ENCODE peak calls at places on chromosomes 12 and 14, in ten cellular contexts. G is Panc1; Y is GM23338; H is NCI-H748 treated with DMSO at 0.1 percent for 48 hours; E is RKO; L is activated effector memory CD4-positive, alpha-beta T cell treated with anti-CD3 and anti-CD28 coated beads, Interleukin-2, amount 50 U/mL, for 16 hours; Z is neural crest cell; X is substantia nigra; B is WERI-Rb-1; J is WTC11. U is an unnamed sample.

GRCh38 chr14:99510556-99511139 is 29.4 kb downstream of the CCNK start:
- DNase-seq in G (no peak), Y (no peak), H (no peak), E (no peak), L (no peak), Z (no peak), X (no peak), B (no peak), J (no peak), U (no peak)

GRCh38 chr12:12376636-12377448 is 20.0 kb downstream of the BORCS5 start:
- DNase-seq in G (peak; percentile 52), Y (peak; percentile 92), H (peak; percentile 68), E (peak; percentile 91), L (no peak), Z (no peak), X (no peak), B (no peak), J (no peak), U (peak; percentile 10)

GRCh38 chr12:52181757-52182156 is 10.1 kb downstream of the KRT80 start:
- DNase-seq in G (no peak), Y (peak; percentile 60), H (peak; percentile 6), E (peak; percentile 57), L (no peak), Z (no peak), X (no peak), B (no peak), J (peak; percentile 36), U (peak; percentile 50)

GRCh38 chr12:49959570-49960473 is 1.9 kb upstream of the AQP5 start:
- DNase-seq in G (no peak), Y (peak; percentile 94), H (no peak), E (no peak), L (no peak), Z (peak; percentile 19), X (no peak), B (no peak), J (peak; percentile 61), U (no peak)

GRCh38 chr14:98924046-98924445 is 348.0 kb downstream of the BCL11B start:
- DNase-seq in G (no peak), Y (no peak), H (no peak), E (no peak), L (peak; percentile 28), Z (no peak), X (no peak), B (no peak), J (no peak), U (no peak)

GRCh38 chr12:48977290-48978281 is 536 bp upstream of the WNT1 start:
- DNase-seq in G (no peak), Y (peak; percentile 82), H (no peak), E (peak; percentile 76), L (peak; percentile 93), Z (peak; percentile 81), X (no peak), B (peak; percentile 79), J (peak; percentile 75), U (peak; percentile 89)

GRCh38 chr14:95304342-95304741 is 15.4 kb downstream of the CLMN start:
- DNase-seq in G (no peak), Y (no peak), H (no peak), E (no peak), L (no peak), Z (no peak), X (no peak), B (peak; percentile 49), J (no peak), U (no peak)

GRCh38 chr14:65478596-65478995 is 66.1 kb downstream of the FUT8 start:
- DNase-seq in G (no peak), Y (no peak), H (peak; percentile 62), E (no peak), L (no peak), Z (no peak), X (no peak), B (no peak), J (no peak), U (no peak)

GRCh38 chr12:836952-837351 is 84.6 kb downstream of the WNK1 start:
- DNase-seq in G (no peak), Y (no peak), H (no peak), E (no peak), L (no peak), Z (no peak), X (no peak), B (no peak), J (no peak), U (no peak)

GRCh38 chr12:89552376-89552775 is 26.5 kb upstream of the POC1B start:
- DNase-seq in G (no peak), Y (no peak), H (no peak), E (no peak), L (no peak), Z (no peak), X (no peak), B (no peak), J (no peak), U (no peak)

GRCh38 chr14:74579447-74580274 is 32.4 kb downstream of the LTBP2 start:
- DNase-seq in G (no peak), Y (no peak), H (no peak), E (peak; percentile 44), L (no peak), Z (no peak), X (no peak), B (no peak), J (no peak), U (no peak)

GRCh38 chr14:70289138-70289537 is 70.3 kb downstream of the COX16 start:
- DNase-seq in G (no peak), Y (no peak), H (no peak), E (no peak), L (peak; percentile 67), Z (no peak), X (no peak), B (no peak), J (no peak), U (no peak)

GRCh38 chr14:101110729-101111619 is 207.5 kb upstream of the RTL1 start:
- DNase-seq in G (no peak), Y (no peak), H (no peak), E (no peak), L (peak; percentile 47), Z (peak; percentile 11), X (no peak), B (no peak), J (no peak), U (no peak)

GRCh38 chr12:132520421-132521199 is 30.7 kb downstream of the FBRSL1 start:
- DNase-seq in G (no peak), Y (no peak), H (no peak), E (no peak), L (no peak), Z (no peak), X (no peak), B (no peak), J (no peak), U (no peak)

GRCh38 chr14:70359076-70359424 is 433 bp downstream of the COX16 start:
- DNase-seq in G (no peak), Y (no peak), H (no peak), E (peak; percentile 54), L (no peak), Z (no peak), X (no peak), B (no peak), J (no peak), U (no peak)

GRCh38 chr12:54394281-54394719 is 9.8 kb upstream of the ZNF385A start:
- DNase-seq in G (no peak), Y (peak; percentile 96), H (peak; percentile 36), E (peak; percentile 55), L (peak; percentile 75), Z (peak; percentile 60), X (peak; percentile 31), B (peak; percentile 82), J (peak; percentile 80), U (peak; percentile 74)

GRCh38 chr12:61610143-61610542 is 650.1 kb upstream of the USP15 start:
- DNase-seq in G (no peak), Y (no peak), H (no peak), E (no peak), L (no peak), Z (no peak), X (no peak), B (no peak), J (no peak), U (no peak)

GRCh38 chr12:105933671-105934665 is 204.8 kb downstream of the NUAK1 start:
- DNase-seq in G (no peak), Y (no peak), H (no peak), E (peak; percentile 47), L (no peak), Z (no peak), X (no peak), B (no peak), J (no peak), U (no peak)

GRCh38 chr14:59301354-59301753 is 112.9 kb downstream of the DAAM1 start:
- DNase-seq in G (no peak), Y (no peak), H (no peak), E (no peak), L (peak; percentile 63), Z (no peak), X (no peak), B (no peak), J (no peak), U (no peak)

GRCh38 chr12:84814664-84815245 is 97.8 kb downstream of the SLC6A15 start:
- DNase-seq in G (no peak), Y (no peak), H (no peak), E (no peak), L (no peak), Z (no peak), X (no peak), B (no peak), J (no peak), U (no peak)

GRCh38 chr12:89544730-89545184 is 18.9 kb upstream of the POC1B start:
- DNase-seq in G (no peak), Y (peak; percentile 6), H (peak; percentile 84), E (no peak), L (no peak), Z (no peak), X (peak; percentile 22), B (peak; percentile 90), J (no peak), U (peak; percentile 21)

GRCh38 chr12:124420972-124421674 is 126.2 kb downstream of the RFLNA start:
- DNase-seq in G (no peak), Y (no peak), H (no peak), E (no peak), L (no peak), Z (no peak), X (peak; percentile 64), B (no peak), J (no peak), U (no peak)

GRCh38 chr12:127343941-127344340 is 923.0 kb upstream of the TMEM132C start:
- DNase-seq in G (no peak), Y (no peak), H (no peak), E (no peak), L (no peak), Z (no peak), X (no peak), B (no peak), J (no peak), U (no peak)

GRCh38 chr14:20652996-20653975 is 11.8 kb upstream of the OR6S1 start:
- DNase-seq in G (peak; percentile 96), Y (peak; percentile 92), H (no peak), E (no peak), L (peak; percentile 71), Z (peak; percentile 9), X (peak; percentile 7), B (no peak), J (peak; percentile 91), U (peak; percentile 64)

GRCh38 chr12:119988788-119989618 is at the start of gene BICDL1:
- DNase-seq in G (peak; percentile 38), Y (peak; percentile 99), H (peak; percentile 94), E (peak; percentile 84), L (peak; percentile 99), Z (peak; percentile 46), X (peak; percentile 42), B (peak; percentile 96), J (peak; percentile 97), U (peak; percentile 85)

GRCh38 chr14:53861781-53862180 is 94.8 kb downstream of the BMP4 start:
- DNase-seq in G (no peak), Y (no peak), H (no peak), E (no peak), L (no peak), Z (no peak), X (no peak), B (no peak), J (no peak), U (no peak)

GRCh38 chr14:47715330-47715729 is 39.9 kb upstream of the MDGA2 start:
- DNase-seq in G (no peak), Y (no peak), H (no peak), E (peak; percentile 80), L (no peak), Z (no peak), X (no peak), B (no peak), J (no peak), U (no peak)

GRCh38 chr12:57459055-57459749 is 383 bp upstream of the GLI1 start:
- DNase-seq in G (peak; percentile 91), Y (peak; percentile 99), H (peak; percentile 93), E (peak; percentile 95), L (peak; percentile 97), Z (peak; percentile 99), X (peak; percentile 82), B (peak; percentile 97), J (peak; percentile 99), U (peak; percentile 97)

U was measured in nephron progenitor cell.